ENCODE peak calls at places on chromosomes 11 and 22, in six cellular contexts. One of them, this sample, is unnamed.

GRCh38 chr22:30260682-30261081 is 6.0 kb downstream of the OSM start:
- DNase-seq in NCI-H460: no peak
- DNase-seq in lung microvascular endothelial cell: no peak
- DNase-seq in HS-5: no peak
- DNase-seq in endothelial cell: no peak
- DNase-seq in hypothalamus: no peak
- DNase-seq in this sample: no peak

GRCh38 chr11:117819096-117820040 is 5.2 kb downstream of the FXYD2 start:
- DNase-seq in endothelial cell: peak
- DNase-seq in lung microvascular endothelial cell: peak
- DNase-seq in HS-5: no peak
- DNase-seq in hypothalamus: no peak
- DNase-seq in NCI-H460: peak
- DNase-seq in this sample: peak

GRCh38 chr11:47983464-47984397 is 3.4 kb downstream of the PTPRJ start:
- DNase-seq in endothelial cell: no peak
- DNase-seq in hypothalamus: no peak
- DNase-seq in HS-5: peak
- DNase-seq in lung microvascular endothelial cell: peak
- DNase-seq in NCI-H460: peak
- DNase-seq in this sample: peak

GRCh38 chr22:28883917-28884753 is 763 bp downstream of the ZNRF3 start:
- DNase-seq in NCI-H460: no peak
- DNase-seq in lung microvascular endothelial cell: peak
- DNase-seq in hypothalamus: peak
- DNase-seq in HS-5: no peak
- DNase-seq in endothelial cell: peak
- DNase-seq in this sample: peak

GRCh38 chr11:78645226-78646202 is 70.8 kb upstream of the NARS2 start:
- DNase-seq in NCI-H460: peak
- DNase-seq in lung microvascular endothelial cell: peak
- DNase-seq in hypothalamus: peak
- DNase-seq in HS-5: peak
- DNase-seq in endothelial cell: peak
- DNase-seq in this sample: peak

GRCh38 chr11:120401506-120401905 is 65.3 kb downstream of the ARHGEF12 start:
- DNase-seq in HS-5: no peak
- DNase-seq in lung microvascular endothelial cell: no peak
- DNase-seq in hypothalamus: no peak
- DNase-seq in NCI-H460: no peak
- DNase-seq in endothelial cell: no peak
- DNase-seq in this sample: no peak

GRCh38 chr11:63745304-63746170 is 23.0 kb downstream of the ZFTA start:
- DNase-seq in hypothalamus: no peak
- DNase-seq in NCI-H460: no peak
- DNase-seq in HS-5: no peak
- DNase-seq in lung microvascular endothelial cell: peak
- DNase-seq in endothelial cell: no peak
- DNase-seq in this sample: no peak

GRCh38 chr11:12543596-12544415 is 130.4 kb upstream of the TEAD1 start:
- DNase-seq in lung microvascular endothelial cell: no peak
- DNase-seq in HS-5: no peak
- DNase-seq in hypothalamus: no peak
- DNase-seq in endothelial cell: no peak
- DNase-seq in NCI-H460: no peak
- DNase-seq in this sample: peak

GRCh38 chr11:45771194-45771941 is 33.6 kb upstream of the SLC35C1 start:
- DNase-seq in endothelial cell: peak
- DNase-seq in lung microvascular endothelial cell: peak
- DNase-seq in hypothalamus: peak
- DNase-seq in NCI-H460: peak
- DNase-seq in HS-5: peak
- DNase-seq in this sample: peak

GRCh38 chr22:39317084-39317755 is 2.2 kb downstream of the RPL3 start:
- DNase-seq in hypothalamus: no peak
- DNase-seq in lung microvascular endothelial cell: no peak
- DNase-seq in endothelial cell: no peak
- DNase-seq in HS-5: no peak
- DNase-seq in NCI-H460: no peak
- DNase-seq in this sample: no peak

GRCh38 chr11:112588252-112588668 is 327.6 kb upstream of the PLET1 start:
- DNase-seq in hypothalamus: peak
- DNase-seq in endothelial cell: peak
- DNase-seq in NCI-H460: peak
- DNase-seq in HS-5: peak
- DNase-seq in lung microvascular endothelial cell: peak
- DNase-seq in this sample: peak

GRCh38 chr11:70532728-70533127 is 134.4 kb downstream of the CTTN start:
- DNase-seq in NCI-H460: no peak
- DNase-seq in HS-5: no peak
- DNase-seq in hypothalamus: no peak
- DNase-seq in lung microvascular endothelial cell: no peak
- DNase-seq in endothelial cell: peak
- DNase-seq in this sample: no peak

GRCh38 chr22:49395617-49396016 is 432.1 kb downstream of the BRD1 start:
- DNase-seq in endothelial cell: no peak
- DNase-seq in HS-5: no peak
- DNase-seq in NCI-H460: no peak
- DNase-seq in lung microvascular endothelial cell: no peak
- DNase-seq in hypothalamus: no peak
- DNase-seq in this sample: no peak

GRCh38 chr11:62602141-62603071 is 741 bp upstream of the MTA2 start:
- DNase-seq in HS-5: no peak
- DNase-seq in hypothalamus: peak
- DNase-seq in endothelial cell: peak
- DNase-seq in NCI-H460: no peak
- DNase-seq in lung microvascular endothelial cell: peak
- DNase-seq in this sample: peak

GRCh38 chr11:94787798-94788197 is 19.6 kb downstream of the AMOTL1 start:
- DNase-seq in NCI-H460: no peak
- DNase-seq in endothelial cell: no peak
- DNase-seq in hypothalamus: no peak
- DNase-seq in lung microvascular endothelial cell: peak
- DNase-seq in HS-5: no peak
- DNase-seq in this sample: no peak

GRCh38 chr22:22099194-22099486 is 116.6 kb upstream of the TOP3B start:
- DNase-seq in endothelial cell: no peak
- DNase-seq in NCI-H460: no peak
- DNase-seq in hypothalamus: no peak
- DNase-seq in HS-5: no peak
- DNase-seq in lung microvascular endothelial cell: no peak
- DNase-seq in this sample: no peak

GRCh38 chr22:46357711-46358505 is 22.4 kb downstream of the TRMU start:
- DNase-seq in endothelial cell: no peak
- DNase-seq in lung microvascular endothelial cell: no peak
- DNase-seq in hypothalamus: no peak
- DNase-seq in HS-5: no peak
- DNase-seq in NCI-H460: no peak
- DNase-seq in this sample: no peak

GRCh38 chr11:1271002-1271401 is 38.4 kb downstream of the TOLLIP start:
- DNase-seq in endothelial cell: no peak
- DNase-seq in hypothalamus: no peak
- DNase-seq in NCI-H460: peak
- DNase-seq in HS-5: no peak
- DNase-seq in lung microvascular endothelial cell: no peak
- DNase-seq in this sample: no peak

GRCh38 chr11:3052109-3052479 is 5.1 kb downstream of the CARS1 start:
- DNase-seq in hypothalamus: no peak
- DNase-seq in lung microvascular endothelial cell: no peak
- DNase-seq in endothelial cell: no peak
- DNase-seq in NCI-H460: no peak
- DNase-seq in HS-5: no peak
- DNase-seq in this sample: no peak

GRCh38 chr11:66718320-66718971 is 10.6 kb downstream of the SPTBN2 start:
- DNase-seq in HS-5: no peak
- DNase-seq in endothelial cell: peak
- DNase-seq in hypothalamus: no peak
- DNase-seq in NCI-H460: no peak
- DNase-seq in lung microvascular endothelial cell: no peak
- DNase-seq in this sample: no peak

GRCh38 chr11:32311351-32312077 is 123.8 kb downstream of the WT1 start:
- DNase-seq in endothelial cell: no peak
- DNase-seq in NCI-H460: peak
- DNase-seq in hypothalamus: no peak
- DNase-seq in HS-5: no peak
- DNase-seq in lung microvascular endothelial cell: no peak
- DNase-seq in this sample: no peak